ENCODE peak calls at places on chromosomes 11 and 22, in four cellular contexts. C is heart left ventricle, J is tibial nerve, W is ovary. Y is an unnamed sample. For H3K4me1, the result is how much of the 10 kb centered on the place peaks cover.

GRCh38 chr11:68872216-68873003 is 30.7 kb upstream of the CPT1A start:
- DNase-seq in C (no peak), W (no peak), J (no peak), Y (no peak)

GRCh38 chr22:40220316-40221054 is 42.8 kb downstream of the TNRC6B start:
- DNase-seq in J (no peak), C (no peak), W (peak), Y (no peak)

GRCh38 chr11:6443269-6444003 is 2.6 kb upstream of the HPX start:
- DNase-seq in J (no peak), W (peak), C (peak), Y (peak)

GRCh38 chr11:72930011-72930410 is 115.8 kb downstream of the ATG16L2 start:
- DNase-seq in W (no peak), C (no peak), J (no peak), Y (no peak)

GRCh38 chr22:41840216-41840615 is 7.3 kb downstream of the SREBF2 start:
- DNase-seq in C (no peak), J (no peak), W (no peak), Y (no peak)

GRCh38 chr11:2185324-2186085 is 13.9 kb upstream of the TH start:
- DNase-seq in W (no peak), J (no peak), C (no peak), Y (no peak)

GRCh38 chr11:61963016-61963281 is 4.5 kb downstream of the FTH1 start:
- DNase-seq in J (no peak), W (peak), C (no peak), Y (no peak)

GRCh38 chr11:128040603-128041002 is 546.8 kb downstream of the ETS1 start:
- DNase-seq in W (no peak), J (no peak), C (no peak), Y (no peak)

GRCh38 chr11:28899706-28900105 is 791.5 kb downstream of the METTL15 start:
- DNase-seq in W (no peak), C (no peak), J (no peak), Y (no peak)

DNA sequence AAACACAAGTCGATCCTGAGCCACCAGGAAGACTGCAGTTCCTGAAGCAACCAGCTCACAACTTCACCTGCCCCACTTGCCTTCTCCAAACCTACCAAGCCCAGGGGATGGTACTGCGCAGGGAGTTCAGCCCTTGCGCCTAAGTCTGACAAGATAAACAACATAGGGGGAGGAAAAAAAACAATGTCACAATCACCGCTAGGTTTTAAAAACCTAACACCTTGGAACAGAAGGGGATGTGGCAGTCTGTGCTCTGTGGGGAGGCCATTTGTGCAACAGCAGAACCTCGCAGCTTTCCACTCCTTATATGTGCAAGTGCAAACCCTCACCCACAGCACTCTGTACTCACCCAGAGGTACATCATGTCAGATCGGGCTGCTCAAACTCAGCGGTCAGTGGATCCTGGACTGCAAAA is 134.2 kb downstream of the RBFOX2 start:
- DNase-seq in W (peak), J (no peak), C (peak), Y (no peak)
- TF ChIP-seq CTCF in W (no peak), J (no peak), C (no peak), Y (no peak)

DNA sequence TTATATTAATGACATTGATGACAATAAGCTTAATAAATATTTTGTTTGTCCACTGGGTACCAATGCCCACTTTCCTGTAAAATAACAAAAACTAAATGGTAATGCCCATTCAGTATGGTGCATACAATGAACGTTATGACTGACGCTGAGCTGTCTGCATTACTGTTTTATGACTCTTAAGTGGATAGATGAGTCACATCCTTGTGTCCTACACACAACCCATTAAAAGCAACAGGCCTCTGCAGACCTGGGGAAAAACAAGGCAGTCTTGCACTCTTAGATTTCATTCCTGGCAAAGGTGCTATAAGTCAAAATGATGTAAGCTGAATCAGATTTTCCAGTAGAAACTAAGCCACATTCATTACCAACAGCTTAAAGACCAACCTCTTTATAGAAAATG is 176.3 kb upstream of the TMEM45B start:
- DNase-seq in J (no peak), W (no peak), C (no peak), Y (no peak)
- H3K4me1 ChIP-seq in J (under half), W (under half), C (under half), Y (under half)

GRCh38 chr22:23857606-23858483 is at the start of gene SLC2A11:
- DNase-seq in W (peak), C (peak), J (peak), Y (peak)

GRCh38 chr22:23856721-23857605 is 712 bp upstream of the SLC2A11 start:
- DNase-seq in C (no peak), J (no peak), W (peak), Y (no peak)

GRCh38 chr22:23858484-23858815 is 775 bp downstream of the SLC2A11 start:
- DNase-seq in W (no peak), J (no peak), C (no peak), Y (no peak)

GRCh38 chr22:23862103-23862502 is 4.4 kb downstream of the SLC2A11 start:
- DNase-seq in W (peak), C (no peak), J (no peak), Y (no peak)

DNA sequence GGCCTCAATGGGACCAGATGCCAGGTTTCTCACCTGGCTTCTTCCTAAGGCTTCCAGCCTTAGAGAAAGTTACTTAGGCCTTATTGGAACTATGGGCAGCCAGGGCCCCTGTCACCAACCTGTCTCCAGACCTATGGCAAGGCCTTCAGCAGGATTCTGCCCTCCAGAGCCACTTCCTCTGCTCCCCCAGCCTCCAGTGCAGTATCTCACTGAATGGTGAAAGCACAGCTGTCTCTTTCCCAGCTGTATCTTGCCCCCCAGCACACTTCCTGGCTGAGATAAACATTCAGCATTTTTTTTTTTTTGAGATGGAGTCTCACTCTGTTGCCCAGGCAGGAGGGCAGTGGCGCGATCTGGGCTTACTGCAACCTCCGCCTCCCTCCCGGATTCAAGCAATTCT is 1.5 kb downstream of the SLC2A11 start:
- DNase-seq in C (no peak), J (no peak), W (peak), Y (no peak)
- H3K4me3 ChIP-seq in C (no peak), J (no peak), W (no peak), Y (no peak)

DNA sequence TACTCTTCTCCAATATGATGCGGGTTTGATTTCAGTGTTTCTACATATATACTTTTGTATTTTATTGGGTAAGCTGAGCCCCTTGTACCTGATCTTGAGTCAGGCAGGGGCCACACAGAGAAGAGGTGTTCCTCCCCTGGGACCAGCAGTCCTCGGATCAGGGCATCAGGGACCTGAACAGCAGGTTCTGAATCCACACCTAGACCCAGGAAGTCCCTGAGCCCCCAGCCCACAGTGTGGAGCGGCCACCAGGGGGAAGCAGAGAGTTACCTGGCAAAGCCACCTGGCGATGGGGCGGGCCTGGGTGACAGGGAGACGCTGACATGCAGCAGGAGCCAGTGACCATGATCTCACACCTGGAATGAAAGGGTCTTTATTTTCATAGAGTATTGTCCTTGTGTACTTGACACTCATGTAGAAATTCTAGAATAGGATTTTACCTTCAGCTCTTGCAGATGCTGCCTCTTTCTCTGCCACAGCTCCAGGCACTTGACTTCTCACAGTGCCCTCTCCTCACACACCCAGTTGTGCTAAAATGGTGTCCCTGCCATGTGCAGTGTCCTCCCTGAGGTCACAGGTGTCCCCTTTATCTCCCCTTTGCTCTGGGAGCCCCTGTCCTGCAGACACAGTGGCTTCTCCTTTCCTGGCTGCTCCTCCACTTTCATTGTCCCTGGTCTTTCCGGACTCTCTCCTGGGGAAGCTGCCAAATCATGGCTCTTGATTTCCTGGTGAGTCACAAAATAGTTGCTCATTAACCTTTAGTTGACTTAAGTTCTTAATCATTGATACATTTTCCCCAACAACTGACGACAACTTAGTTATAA is 48.5 kb downstream of the GGTLC2 start:
- DNase-seq in J (no peak), C (no peak), W (peak), Y (no peak)
- TF ChIP-seq CTCF in J (peak), C (no peak), W (no peak), Y (peak)

DNA sequence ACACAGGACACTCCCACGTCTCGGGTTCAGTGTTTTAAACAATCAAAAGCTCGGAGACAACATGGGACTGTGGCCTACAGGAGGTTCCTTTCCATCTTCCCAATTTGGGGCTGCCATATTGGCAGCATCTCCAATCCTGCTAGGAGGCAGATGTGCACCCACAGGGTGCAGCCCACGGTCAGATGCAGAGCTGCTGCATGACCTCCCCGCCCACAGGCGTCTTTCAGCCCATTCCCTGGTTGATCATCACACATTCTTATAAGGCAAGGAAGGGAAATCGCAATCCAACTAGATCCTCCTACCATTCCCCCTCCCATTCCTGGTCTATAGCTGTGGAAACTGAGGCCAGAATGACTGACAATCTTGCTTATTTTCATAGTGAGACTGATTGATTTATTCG is 121.4 kb downstream of the MICAL3 start:
- DNase-seq in W (no peak), J (no peak), C (no peak), Y (peak)
- H3K4me1 ChIP-seq in W (under half), J (under half), C (under half), Y (under half)

Y was measured in left lung.